ENCODE peak calls at places on chromosomes 2 and 18, in five cellular contexts. S is astrocyte of the spinal cord; K is heart right ventricle; T is cardiac muscle cell; B is stimulated activated CD4-positive, alpha-beta T cell treated with anti-CD3 and anti-CD28 coated beads, Interleukin-12 subunit alpha, Interleukin-12 subunit beta, amount 100 ng/mL, for 24 hours. J is an unnamed sample.

GRCh38 chr18:59715445-59715844 is 18.2 kb upstream of the CCBE1 start:
- DNase-seq in S (peak), K (no peak), T (no peak), B (no peak), J (no peak)

GRCh38 chr2:112939425-112939824 is 28.5 kb downstream of the IL37 start:
- DNase-seq in S (no peak), K (no peak), T (no peak), B (no peak), J (no peak)

GRCh38 chr2:136874258-136874657 is 108.9 kb downstream of the THSD7B start:
- DNase-seq in S (no peak), K (no peak), T (peak), B (no peak), J (no peak)

GRCh38 chr2:232365621-232366321 is 12.8 kb upstream of the ALPP start:
- DNase-seq in S (peak), K (no peak), T (no peak), B (no peak), J (peak)

GRCh38 chr2:180656455-180656847 is 324.0 kb upstream of the UBE2E3 start:
- DNase-seq in S (peak), K (no peak), T (no peak), B (no peak), J (peak)

GRCh38 chr18:48937869-48938750 is 12.7 kb downstream of the SMAD7 start:
- DNase-seq in S (no peak), K (no peak), T (no peak), B (no peak), J (no peak)

GRCh38 chr18:8685141-8685913 is 20.0 kb upstream of the MTCL1 start:
- DNase-seq in S (peak), K (no peak), T (no peak), B (no peak), J (no peak)

GRCh38 chr2:39141346-39142011 is 20.6 kb upstream of the SOS1 start:
- DNase-seq in S (no peak), K (no peak), T (peak), B (no peak), J (no peak)

GRCh38 chr2:162153608-162154224 is 1.7 kb upstream of the GCG start:
- DNase-seq in S (peak), K (no peak), T (peak), B (peak), J (peak)

GRCh38 chr2:239855863-239856587 is 169.1 kb downstream of the NDUFA10 start:
- DNase-seq in S (no peak), K (no peak), T (no peak), B (no peak), J (no peak)

GRCh38 chr2:202494856-202495604 is 118.9 kb downstream of the BMPR2 start:
- DNase-seq in S (no peak), K (no peak), T (no peak), B (no peak), J (no peak)

GRCh38 chr2:25587361-25587760 is 86.0 kb downstream of the DTNB start:
- DNase-seq in S (peak), K (no peak), T (no peak), B (no peak), J (peak)

GRCh38 chr2:109162999-109163398 is 34.0 kb downstream of the SH3RF3 start:
- DNase-seq in S (peak), K (peak), T (peak), B (no peak), J (no peak)

GRCh38 chr2:9657731-9658130 is 26.9 kb upstream of the YWHAQ start:
- DNase-seq in S (no peak), K (no peak), T (no peak), B (no peak), J (no peak)

GRCh38 chr2:63735931-63736820 is 105.5 kb upstream of the UGP2 start:
- DNase-seq in S (peak), K (no peak), T (no peak), B (no peak), J (peak)

GRCh38 chr18:28003451-28003850 is 173.5 kb downstream of the CDH2 start:
- DNase-seq in S (peak), K (no peak), T (no peak), B (no peak), J (peak)

GRCh38 chr2:235026137-235026536 is 74.3 kb downstream of the SH3BP4 start:
- DNase-seq in S (peak), K (no peak), T (no peak), B (no peak), J (peak)

GRCh38 chr18:23071285-23071684 is 64.0 kb upstream of the CABLES1 start:
- DNase-seq in S (peak), K (peak), T (no peak), B (peak), J (no peak)

GRCh38 chr2:78355967-78356366 is 669.5 kb upstream of the REG3G start:
- DNase-seq in S (no peak), K (no peak), T (no peak), B (no peak), J (no peak)

GRCh38 chr2:132416080-132416911 is at the start of gene GPR39:
- DNase-seq in S (peak), K (peak), T (peak), B (no peak), J (peak)

GRCh38 chr2:96423281-96423680 is 81.9 kb downstream of the NEURL3 start:
- DNase-seq in S (no peak), K (no peak), T (no peak), B (no peak), J (no peak)

GRCh38 chr18:54127759-54128378 is 96.6 kb downstream of the MBD2 start:
- DNase-seq in S (peak), K (no peak), T (peak), B (no peak), J (peak)

GRCh38 chr2:65228249-65228750 is 669 bp downstream of the ACTR2 start:
- DNase-seq in S (peak), K (no peak), T (no peak), B (no peak), J (peak)

GRCh38 chr2:237447496-237447895 is 33.5 kb upstream of the COL6A3 start:
- DNase-seq in S (no peak), K (no peak), T (no peak), B (no peak), J (no peak)

GRCh38 chr2:16298866-16299265 is 358.5 kb downstream of the MYCN start:
- DNase-seq in S (no peak), K (no peak), T (no peak), B (no peak), J (no peak)

GRCh38 chr2:168550670-168551069 is 94.6 kb downstream of the CERS6 start:
- DNase-seq in S (no peak), K (peak), T (no peak), B (no peak), J (no peak)

GRCh38 chr2:200800458-200800857 is 11.3 kb upstream of the BZW1 start:
- DNase-seq in S (no peak), K (no peak), T (no peak), B (no peak), J (no peak)

GRCh38 chr18:26419746-26420145 is 128.6 kb downstream of the KCTD1 start:
- DNase-seq in S (peak), K (no peak), T (no peak), B (no peak), J (no peak)

GRCh38 chr2:4354164-4354563 is 650.8 kb downstream of the DCDC2C start:
- DNase-seq in S (peak), K (no peak), T (no peak), B (no peak), J (no peak)

GRCh38 chr2:39375917-39376316 is 61.2 kb downstream of the MAP4K3 start:
- DNase-seq in S (no peak), K (no peak), T (no peak), B (no peak), J (no peak)

GRCh38 chr2:221792971-221793670 is 221.0 kb upstream of the EPHA4 start:
- DNase-seq in S (no peak), K (no peak), T (peak), B (no peak), J (no peak)

GRCh38 chr2:143334837-143335236 is 205.6 kb downstream of the ARHGAP15 start:
- DNase-seq in S (no peak), K (no peak), T (no peak), B (no peak), J (no peak)

GRCh38 chr2:112183327-112184025 is 45.3 kb downstream of the FBLN7 start:
- DNase-seq in S (no peak), K (no peak), T (no peak), B (no peak), J (no peak)

GRCh38 chr2:239660390-239661228 is 259.8 kb upstream of the HDAC4 start:
- DNase-seq in S (no peak), K (no peak), T (no peak), B (no peak), J (no peak)

J was measured in HCEC 1CT.